ENCODE peak calls at places on chromosomes 4 and X, in five cellular contexts. V is HTR-8/SVneo; S is AG08396; N is activated T-cell treated with anti-CD3 and anti-CD28 coated beads, Interleukin-2, amount 50 U/mL, for 1 hour; E is A172. D is an unnamed sample.

GRCh38 chr4:4421356-4421755 is 34.5 kb downstream of the NSG1 start:
- DNase-seq in E (no peak), V (no peak), N (no peak), S (no peak), D (no peak)

GRCh38 chrX:49192722-49193328 is 6.7 kb upstream of the PRICKLE3 start:
- DNase-seq in V (no peak), N (no peak), S (no peak), E (no peak), D (no peak)

GRCh38 chr4:18014269-18014668 is 7.3 kb downstream of the LCORL start:
- DNase-seq in S (no peak), V (no peak), E (no peak), N (no peak), D (no peak)

GRCh38 chr4:109169160-109169559 is 133.3 kb downstream of the COL25A1 start:
- DNase-seq in S (no peak), N (no peak), V (no peak), E (no peak), D (no peak)

GRCh38 chr4:186957952-186958555 is 234.4 kb upstream of the FAT1 start:
- DNase-seq in E (peak), V (no peak), S (no peak), N (no peak), D (no peak)

GRCh38 chr4:74157116-74157742 is 689 bp upstream of the MTHFD2L start:
- DNase-seq in V (no peak), N (no peak), E (peak), S (peak), D (no peak)

GRCh38 chrX:103756736-103757135 is 19.9 kb upstream of the PLP1 start:
- DNase-seq in E (no peak), N (no peak), V (no peak), S (no peak), D (no peak)

GRCh38 chr4:77248805-77249204 is 91.8 kb downstream of the CCNG2 start:
- DNase-seq in N (no peak), S (no peak), E (no peak), V (no peak), D (no peak)

GRCh38 chr4:26235500-26235899 is 85.3 kb upstream of the RBPJ start:
- DNase-seq in N (no peak), V (peak), S (peak), E (no peak), D (no peak)

GRCh38 chr4:86847576-86847975 is 1.6 kb downstream of the SLC10A6 start:
- DNase-seq in S (no peak), E (no peak), N (no peak), V (no peak), D (no peak)

GRCh38 chrX:135328421-135329005 is 19.2 kb downstream of the ETDC start:
- DNase-seq in N (no peak), E (no peak), S (no peak), V (no peak), D (no peak)

D was measured in T follicular helper cell.